ENCODE peak calls at places on chromosomes 4 and X, in five cellular contexts. I, P, O, A and D are unnamed samples.

GRCh38 chr4:148007303-148007702 is 275.4 kb downstream of the ARHGAP10 start:
- DNase-seq in I (peak), P (no peak), O (no peak), A (no peak), D (no peak)

GRCh38 chr4:108830509-108831244 is 67.8 kb upstream of the ETNPPL start:
- DNase-seq in I (no peak), P (peak), O (peak), A (no peak), D (peak)

GRCh38 chr4:89253306-89253705 is 54.3 kb downstream of the GPRIN3 start:
- DNase-seq in I (no peak), P (no peak), O (no peak), A (no peak), D (no peak)

GRCh38 chr4:29276150-29276549 is 1444.0 kb upstream of the PCDH7 start:
- DNase-seq in I (no peak), P (no peak), O (no peak), A (no peak), D (no peak)

GRCh38 chr4:188976644-188977115 is 837.4 kb downstream of the TRIML1 start:
- DNase-seq in I (peak), P (no peak), O (no peak), A (no peak), D (peak)

GRCh38 chr4:142900622-142901021 is 54.5 kb upstream of the INPP4B start:
- DNase-seq in I (no peak), P (no peak), O (no peak), A (no peak), D (no peak)

GRCh38 chrX:14718403-14718802 is 154.5 kb downstream of the FANCB start:
- DNase-seq in I (no peak), P (no peak), O (no peak), A (no peak), D (no peak)

GRCh38 chr4:4670869-4671268 is 129.0 kb upstream of the STX18 start:
- DNase-seq in I (no peak), P (no peak), O (no peak), A (no peak), D (peak)

GRCh38 chr4:51960486-51960885 is 59.7 kb downstream of the LRRC66 start:
- DNase-seq in I (no peak), P (no peak), O (no peak), A (no peak), D (no peak)

GRCh38 chr4:20944961-20945360 is 244.7 kb downstream of the PACRGL start:
- DNase-seq in I (no peak), P (no peak), O (no peak), A (no peak), D (no peak)

GRCh38 chr4:32192363-32192762 is 1472.2 kb downstream of the PCDH7 start:
- DNase-seq in I (no peak), P (no peak), O (no peak), A (no peak), D (no peak)

GRCh38 chr4:155761916-155762315 is 3.1 kb downstream of the GUCY1B1 start:
- DNase-seq in I (peak), P (no peak), O (no peak), A (no peak), D (no peak)

GRCh38 chrX:125291124-125291523 is 28.5 kb upstream of the TEX13C start:
- DNase-seq in I (no peak), P (no peak), O (no peak), A (no peak), D (no peak)

GRCh38 chr4:182017038-182017437 is 226.2 kb upstream of the TENM3 start:
- DNase-seq in I (no peak), P (no peak), O (no peak), A (no peak), D (no peak)

GRCh38 chr4:99715286-99715685 is 57.7 kb upstream of the C4orf54 start:
- DNase-seq in I (no peak), P (no peak), O (no peak), A (no peak), D (no peak)

GRCh38 chrX:120358687-120359086 is 3.2 kb upstream of the ATP1B4 start:
- DNase-seq in I (no peak), P (no peak), O (no peak), A (no peak), D (no peak)

GRCh38 chr4:145808021-145808650 is 128.2 kb downstream of the C4orf51 start:
- DNase-seq in I (peak), P (no peak), O (no peak), A (no peak), D (peak)

GRCh38 chr4:17787315-17787714 is 5.9 kb upstream of the FAM184B start:
- DNase-seq in I (peak), P (no peak), O (no peak), A (no peak), D (no peak)

GRCh38 chrX:68694429-68695205 is 47.2 kb downstream of the STARD8 start:
- DNase-seq in I (no peak), P (no peak), O (no peak), A (no peak), D (no peak)

GRCh38 chrX:39818750-39819149 is 279.0 kb downstream of the BCOR start:
- DNase-seq in I (no peak), P (no peak), O (no peak), A (no peak), D (no peak)

GRCh38 chrX:153477039-153477438 is 6.7 kb upstream of the HAUS7 start:
- DNase-seq in I (peak), P (no peak), O (peak), A (no peak), D (no peak)

GRCh38 chrX:76538860-76539259 is 111.3 kb downstream of the MAGEE1 start:
- DNase-seq in I (no peak), P (no peak), O (no peak), A (no peak), D (no peak)

GRCh38 chr4:73740353-73740778 is at the start of gene CXCL8:
- DNase-seq in I (peak), P (peak), O (peak), A (peak), D (peak)

GRCh38 chr4:144787365-144788263 is 141.7 kb downstream of the HHIP start:
- DNase-seq in I (peak), P (no peak), O (no peak), A (no peak), D (no peak)

GRCh38 chr4:2867758-2868491 is 24.3 kb downstream of the ADD1 start:
- DNase-seq in I (peak), P (peak), O (peak), A (no peak), D (no peak)

GRCh38 chr4:82624819-82625218 is 63.0 kb upstream of the TMEM150C start:
- DNase-seq in I (no peak), P (no peak), O (no peak), A (no peak), D (no peak)

GRCh38 chr4:3527914-3528876 is 4.0 kb downstream of the LRPAP1 start:
- DNase-seq in I (no peak), P (no peak), O (no peak), A (peak), D (no peak)

GRCh38 chr4:1512738-1513660 is 106.8 kb upstream of the NKX1-1 start:
- DNase-seq in I (peak), P (peak), O (peak), A (no peak), D (no peak)

GRCh38 chr4:112898357-112899141 is 150.9 kb upstream of the ANK2 start:
- DNase-seq in I (no peak), P (no peak), O (no peak), A (no peak), D (no peak)

GRCh38 chrX:69503835-69504625 is at the start of gene NALF2:
- DNase-seq in I (peak), P (peak), O (peak), A (no peak), D (peak)

GRCh38 chr4:10461091-10461849 is 4.0 kb upstream of the ZNF518B start:
- DNase-seq in I (peak), P (peak), O (peak), A (no peak), D (no peak)

GRCh38 chrX:19017271-19017670 is 33.4 kb upstream of the PHKA2 start:
- DNase-seq in I (peak), P (peak), O (no peak), A (no peak), D (peak)

GRCh38 chr4:163280703-163281519 is 51.5 kb downstream of the NPY1R start:
- DNase-seq in I (no peak), P (no peak), O (no peak), A (no peak), D (no peak)

GRCh38 chr4:140240237-140240636 is 86.3 kb upstream of the MAML3 start:
- DNase-seq in I (no peak), P (no peak), O (no peak), A (no peak), D (peak)

GRCh38 chr4:122894802-122895201 is 27.6 kb downstream of the NUDT6 start:
- DNase-seq in I (no peak), P (no peak), O (no peak), A (no peak), D (no peak)

GRCh38 chrX:13688772-13689518 is at the start of gene RAB9A:
- DNase-seq in I (peak), P (peak), O (peak), A (peak), D (peak)

GRCh38 chr4:57426779-57427395 is 316.7 kb upstream of the IGFBP7 start:
- DNase-seq in I (peak), P (peak), O (peak), A (no peak), D (peak)

GRCh38 chrX:84475101-84475500 is 27.2 kb downstream of the HDX start:
- DNase-seq in I (no peak), P (no peak), O (no peak), A (no peak), D (no peak)

GRCh38 chr4:2469192-2469984 is 482 bp downstream of the RNF4 start:
- DNase-seq in I (peak), P (peak), O (peak), A (peak), D (peak)

GRCh38 chr4:136805582-136805981 is 726.7 kb downstream of the PCDH18 start:
- DNase-seq in I (no peak), P (no peak), O (no peak), A (no peak), D (no peak)

GRCh38 chr4:136812100-136812880 is 720.0 kb downstream of the PCDH18 start:
- DNase-seq in I (no peak), P (no peak), O (no peak), A (no peak), D (no peak)

GRCh38 chr4:136811496-136812077 is 720.7 kb downstream of the PCDH18 start:
- DNase-seq in I (no peak), P (no peak), O (no peak), A (no peak), D (no peak)

GRCh38 chr4:136810626-136811025 is 721.7 kb downstream of the PCDH18 start:
- DNase-seq in I (no peak), P (no peak), O (no peak), A (no peak), D (no peak)
- H3K4me3 ChIP-seq in I (no peak), P (no peak), O (no peak), A (no peak), D (no peak)

GRCh38 chrX:102155806-102156179 is at the start of gene BEX5:
- DNase-seq in I (peak), P (peak), O (peak), A (peak), D (no peak)
- H3K4me3 ChIP-seq in I (peak), P (peak), O (peak), A (peak), D (no peak)

GRCh38 chrX:93791304-93791703 is 117.3 kb downstream of the FAM133A start:
- DNase-seq in I (no peak), P (no peak), O (no peak), A (no peak), D (no peak)
- H3K4me3 ChIP-seq in I (no peak), P (no peak), O (no peak), A (no peak), D (no peak)

DNA sequence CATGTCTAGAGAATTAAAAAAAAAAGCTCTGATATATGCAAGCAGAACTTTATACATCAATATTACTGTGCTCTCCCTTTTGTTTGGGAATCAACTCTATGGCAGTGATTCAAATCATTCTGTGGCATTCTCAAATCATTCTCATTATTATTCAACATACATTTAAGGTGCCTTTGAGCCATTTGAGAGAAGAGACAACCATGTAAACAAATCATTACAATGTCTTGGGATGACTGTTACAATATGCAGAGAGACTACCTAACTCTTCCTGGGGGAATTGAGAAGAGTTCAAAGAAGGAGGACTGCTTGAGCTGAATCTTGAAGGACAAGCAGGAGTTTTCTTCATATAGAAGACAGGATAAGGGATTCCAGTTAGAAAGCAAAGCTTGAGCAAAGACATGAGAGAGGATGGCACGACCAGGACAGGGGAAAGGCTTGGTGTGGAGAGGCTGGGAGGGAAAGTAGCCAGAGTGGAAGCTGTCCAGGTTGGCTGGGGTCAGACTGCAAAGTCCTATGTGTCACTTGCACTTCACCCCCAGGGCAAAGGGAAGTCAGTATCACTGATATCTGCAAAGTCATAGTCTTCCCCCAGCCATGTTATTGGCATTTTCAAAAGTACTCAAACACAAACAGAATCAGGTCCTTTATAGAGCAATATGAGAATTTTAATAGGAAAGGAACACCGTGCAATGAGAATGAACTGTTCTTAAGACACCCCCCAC is 9.0 kb downstream of the SEC24D start:
- DNase-seq in I (peak), P (no peak), O (no peak), A (no peak), D (no peak)
- H3K4me3 ChIP-seq in I (peak), P (no peak), O (no peak), A (no peak), D (no peak)

GRCh38 chr4:176791591-176792347 is 953 bp downstream of the VEGFC start:
- DNase-seq in I (peak), P (peak), O (peak), A (peak), D (peak)

GRCh38 chr4:176792348-176793059 is at the start of gene VEGFC:
- DNase-seq in I (peak), P (peak), O (peak), A (no peak), D (peak)

GRCh38 chr4:176794151-176794550 is 1.4 kb upstream of the VEGFC start:
- DNase-seq in I (peak), P (no peak), O (no peak), A (no peak), D (no peak)

GRCh38 chr4:176794651-176795050 is 1.9 kb upstream of the VEGFC start:
- DNase-seq in I (no peak), P (no peak), O (no peak), A (no peak), D (no peak)

GRCh38 chr4:176793060-176793605 is 411 bp upstream of the VEGFC start:
- DNase-seq in I (no peak), P (no peak), O (no peak), A (peak), D (no peak)
- H3K4me3 ChIP-seq in I (peak), P (peak), O (peak), A (no peak), D (peak)

DNA sequence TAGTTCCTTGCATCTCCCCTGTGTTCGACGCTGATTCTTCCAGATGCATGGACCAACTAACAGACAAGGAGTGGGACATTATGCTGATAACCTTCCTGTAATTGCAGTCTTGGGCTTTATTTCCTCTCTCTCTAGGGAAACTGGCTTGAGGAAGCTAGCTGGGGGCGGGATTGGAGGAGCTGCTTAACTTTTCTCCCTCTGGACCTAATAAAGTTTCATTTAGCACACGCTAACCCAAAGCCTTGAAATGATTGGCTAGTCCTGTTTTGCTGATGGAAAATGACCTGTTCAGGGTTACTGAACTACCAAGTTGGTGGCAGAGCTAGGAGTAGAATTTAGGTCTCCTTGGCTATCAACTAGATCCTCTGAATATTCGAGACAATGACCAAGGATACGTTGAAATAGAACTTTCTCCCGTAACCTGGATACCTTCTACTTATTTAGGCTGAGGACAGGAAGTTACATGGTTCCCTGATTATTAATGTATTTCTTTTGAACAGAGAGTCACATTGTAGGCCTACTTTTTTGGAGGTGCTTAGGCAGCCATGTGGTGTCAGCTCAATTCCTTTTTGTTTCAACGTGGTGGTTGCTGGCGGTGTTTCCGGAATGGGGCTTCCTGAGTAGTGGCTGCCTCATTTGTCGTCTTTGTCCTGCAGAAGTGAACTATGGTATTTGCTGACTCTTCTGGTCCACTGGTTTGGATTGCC is 2.0 kb downstream of the PGK1 start:
- DNase-seq in I (no peak), P (no peak), O (no peak), A (no peak), D (no peak)
- H3K4me3 ChIP-seq in I (peak), P (no peak), O (peak), A (no peak), D (no peak)

GRCh38 chr4:75658881-75659280 is 14.3 kb downstream of the G3BP2 start:
- DNase-seq in I (no peak), P (no peak), O (no peak), A (no peak), D (no peak)

GRCh38 chr4:75655562-75655961 is 17.6 kb downstream of the G3BP2 start:
- DNase-seq in I (no peak), P (no peak), O (no peak), A (no peak), D (no peak)

GRCh38 chr4:75653845-75654503 is 19.2 kb downstream of the G3BP2 start:
- DNase-seq in I (no peak), P (no peak), O (no peak), A (no peak), D (no peak)

GRCh38 chr4:75659512-75660031 is 13.6 kb downstream of the G3BP2 start:
- DNase-seq in I (no peak), P (no peak), O (no peak), A (no peak), D (no peak)

GRCh38 chr4:75654905-75655304 is 18.3 kb downstream of the G3BP2 start:
- DNase-seq in I (no peak), P (no peak), O (no peak), A (no peak), D (no peak)
- H3K4me3 ChIP-seq in I (no peak), P (no peak), O (no peak), A (no peak), D (no peak)

GRCh38 chrX:87516716-87517115 is 886 bp upstream of the KLHL4 start:
- DNase-seq in I (no peak), P (no peak), O (no peak), A (no peak), D (no peak)

GRCh38 chrX:87518504-87518903 is 902 bp downstream of the KLHL4 start:
- DNase-seq in I (no peak), P (no peak), O (no peak), A (no peak), D (no peak)

GRCh38 chrX:87517571-87518141 is at the start of gene KLHL4:
- DNase-seq in I (no peak), P (peak), O (no peak), A (no peak), D (peak)
- H3K4me3 ChIP-seq in I (peak), P (peak), O (peak), A (no peak), D (peak)